ENCODE peak calls at places on chromosomes 6 and 20, in five cellular contexts. W, V, U, A and H are unnamed samples.

GRCh38 chr6:108497883-108498282 is 62.8 kb upstream of the FOXO3 start:
- DNase-seq in W (no peak), V (peak; percentile 54), U (peak; percentile 42), A (peak; percentile 21), H (peak; percentile 12)

GRCh38 chr6:139370047-139370706 is 4.3 kb downstream of the CITED2 start:
- DNase-seq in W (no peak), V (peak; percentile 55), U (peak; percentile 94), A (no peak), H (no peak)

GRCh38 chr20:40945754-40946451 is 82.7 kb upstream of the TOP1 start:
- DNase-seq in W (no peak), V (peak; percentile 80), U (peak; percentile 43), A (peak; percentile 47), H (peak; percentile 30)

GRCh38 chr6:44735631-44735963 is 348.1 kb downstream of the CDC5L start:
- DNase-seq in W (no peak), V (no peak), U (peak; percentile 72), A (peak; percentile 97), H (no peak)

GRCh38 chr6:37110455-37111155 is 59.3 kb upstream of the PIM1 start:
- DNase-seq in W (no peak), V (no peak), U (no peak), A (no peak), H (no peak)

GRCh38 chr20:50646483-50646996 is 44.8 kb downstream of the RIPOR3 start:
- DNase-seq in W (no peak), V (no peak), U (peak; percentile 97), A (no peak), H (no peak)

GRCh38 chr6:40755046-40755681 is 168.0 kb upstream of the LRFN2 start:
- DNase-seq in W (no peak), V (no peak), U (peak; percentile 65), A (peak; percentile 53), H (no peak)

GRCh38 chr20:10432079-10432478 is 1.9 kb downstream of the MKKS start:
- DNase-seq in W (no peak), V (no peak), U (peak; percentile 22), A (no peak), H (no peak)

GRCh38 chr6:82608365-82608764 is 244.7 kb downstream of the TPBG start:
- DNase-seq in W (no peak), V (peak; percentile 39), U (no peak), A (no peak), H (no peak)

GRCh38 chr20:63957004-63957689 is 931 bp upstream of the UCKL1 start:
- DNase-seq in W (no peak), V (peak; percentile 94), U (peak; percentile 56), A (peak; percentile 77), H (peak; percentile 79)

GRCh38 chr6:13026557-13026956 is 301.8 kb downstream of the TBC1D7 start:
- DNase-seq in W (no peak), V (peak; percentile 50), U (no peak), A (peak; percentile 11), H (no peak)

GRCh38 chr20:63964412-63964811 is 5.3 kb downstream of the ZNF512B start:
- DNase-seq in W (no peak), V (no peak), U (no peak), A (no peak), H (no peak)

GRCh38 chr6:166501246-166501645 is 85.2 kb downstream of the RAMACL start:
- DNase-seq in W (no peak), V (no peak), U (no peak), A (no peak), H (no peak)

GRCh38 chr6:109093732-109094131 is 914 bp downstream of the SESN1 start:
- DNase-seq in W (no peak), V (peak; percentile 69), U (no peak), A (no peak), H (no peak)

GRCh38 chr6:31680841-31681671 is at the start of gene LY6G5C:
- DNase-seq in W (peak; percentile 56), V (peak; percentile 89), U (peak; percentile 89), A (peak; percentile 90), H (peak; percentile 57)

GRCh38 chr6:33288141-33288941 is 698 bp downstream of the WDR46 start:
- DNase-seq in W (no peak), V (no peak), U (no peak), A (no peak), H (no peak)

GRCh38 chr20:36097331-36097730 is 57.2 kb upstream of the EPB41L1 start:
- DNase-seq in W (no peak), V (peak; percentile 48), U (peak; percentile 79), A (peak; percentile 43), H (no peak)

GRCh38 chr6:112017169-112017568 is 36.7 kb upstream of the CCN6 start:
- DNase-seq in W (no peak), V (no peak), U (no peak), A (peak; percentile 18), H (no peak)

GRCh38 chr6:107700016-107700335 is 124.1 kb downstream of the SCML4 start:
- DNase-seq in W (no peak), V (no peak), U (no peak), A (no peak), H (no peak)

GRCh38 chr6:115545410-115545986 is 515.2 kb downstream of the FRK start:
- DNase-seq in W (no peak), V (no peak), U (no peak), A (peak; percentile 15), H (no peak)

GRCh38 chr6:141467881-141468280 is 664.8 kb upstream of the GJE1 start:
- DNase-seq in W (no peak), V (no peak), U (peak; percentile 74), A (peak; percentile 35), H (no peak)

GRCh38 chr6:142934190-142934589 is 10.8 kb downstream of the HIVEP2 start:
- DNase-seq in W (no peak), V (no peak), U (no peak), A (no peak), H (no peak)

GRCh38 chr6:52552278-52552643 is 24.6 kb downstream of the TRAM2 start:
- DNase-seq in W (no peak), V (peak; percentile 77), U (no peak), A (no peak), H (no peak)

GRCh38 chr20:18839507-18840247 is 26.1 kb downstream of the SCP2D1 start:
- DNase-seq in W (no peak), V (no peak), U (no peak), A (peak; percentile 15), H (no peak)

GRCh38 chr20:58447733-58448391 is 58.8 kb downstream of the VAPB start:
- DNase-seq in W (peak; percentile 46), V (peak; percentile 63), U (peak; percentile 48), A (peak; percentile 33), H (no peak)

GRCh38 chr20:19074828-19075516 is 137.5 kb upstream of the SLC24A3 start:
- DNase-seq in W (no peak), V (peak; percentile 48), U (no peak), A (no peak), H (no peak)

GRCh38 chr20:51533291-51534172 is 9.0 kb downstream of the NFATC2 start:
- DNase-seq in W (no peak), V (no peak), U (peak; percentile 76), A (peak; percentile 63), H (no peak)

GRCh38 chr6:3669916-3670315 is 81.6 kb downstream of the PXDC1 start:
- DNase-seq in W (no peak), V (no peak), U (no peak), A (no peak), H (no peak)

GRCh38 chr6:14147891-14148290 is 30.3 kb downstream of the CD83 start:
- DNase-seq in W (no peak), V (no peak), U (no peak), A (no peak), H (no peak)